ENCODE peak calls at places on chromosomes 3 and 15, in six cellular contexts. M is CD4-positive, alpha-beta memory T cell; L is neural crest cell; C is stimulated activated CD8-positive, alpha-beta memory T cell treated with anti-CD3 and anti-CD28 coated beads, Interleukin-15, amount 100 ng/mL, for 24 hours; H is AG08395; E is anterior cingulate cortex. J is an unnamed sample.

GRCh38 chr3:19885468-19885867 is 48.5 kb downstream of the EFHB start:
- DNase-seq in M (peak; percentile 22), L (no peak), C (no peak), H (peak; percentile 62), E (no peak), J (no peak)

GRCh38 chr3:58176185-58176530 is 34.6 kb downstream of the DNASE1L3 start:
- DNase-seq in M (no peak), L (no peak), C (no peak), H (no peak), E (no peak), J (no peak)

GRCh38 chr3:105365536-105366301 is 990 bp upstream of the ALCAM start:
- DNase-seq in M (peak; percentile 7), L (no peak), C (no peak), H (no peak), E (peak; percentile 49), J (peak; percentile 55)

GRCh38 chr3:57234613-57235575 is 7.4 kb downstream of the APPL1 start:
- DNase-seq in M (no peak), L (no peak), C (no peak), H (no peak), E (no peak), J (no peak)

GRCh38 chr15:86016750-86017149 is 62.9 kb upstream of the AGBL1 start:
- DNase-seq in M (no peak), L (no peak), C (no peak), H (no peak), E (no peak), J (no peak)

GRCh38 chr15:69576948-69577351 is 124.3 kb downstream of the RPLP1 start:
- DNase-seq in M (no peak), L (no peak), C (no peak), H (no peak), E (no peak), J (no peak)

GRCh38 chr3:38755130-38755529 is 60.9 kb downstream of the SCN10A start:
- DNase-seq in M (no peak), L (no peak), C (no peak), H (no peak), E (no peak), J (no peak)

GRCh38 chr3:27673701-27674100 is 48.4 kb downstream of the EOMES start:
- DNase-seq in M (no peak), L (no peak), C (no peak), H (no peak), E (no peak), J (no peak)

GRCh38 chr3:150495563-150496168 is 50.6 kb downstream of the SERP1 start:
- DNase-seq in M (peak; percentile 43), L (peak; percentile 13), C (no peak), H (peak; percentile 58), E (no peak), J (peak; percentile 11)

GRCh38 chr3:81303326-81303725 is 458.1 kb downstream of the GBE1 start:
- DNase-seq in M (no peak), L (no peak), C (no peak), H (no peak), E (no peak), J (no peak)

GRCh38 chr3:98994128-98994762 is 92.8 kb upstream of the DCBLD2 start:
- DNase-seq in M (no peak), L (no peak), C (no peak), H (peak; percentile 56), E (no peak), J (no peak)

GRCh38 chr3:189508784-189509489 is 122.3 kb upstream of the TP63 start:
- DNase-seq in M (no peak), L (no peak), C (no peak), H (no peak), E (no peak), J (no peak)

GRCh38 chr3:13104511-13104910 is 31.3 kb upstream of the IQSEC1 start:
- DNase-seq in M (no peak), L (no peak), C (no peak), H (no peak), E (no peak), J (no peak)

GRCh38 chr3:14505001-14505802 is 34.9 kb downstream of the GRIP2 start:
- DNase-seq in M (no peak), L (no peak), C (no peak), H (no peak), E (no peak), J (no peak)

GRCh38 chr15:82539690-82540054 is 585 bp downstream of the RPS17 start:
- DNase-seq in M (no peak), L (no peak), C (no peak), H (no peak), E (no peak), J (no peak)

GRCh38 chr15:38531509-38531908 is 33.1 kb downstream of the RASGRP1 start:
- DNase-seq in M (no peak), L (no peak), C (no peak), H (peak; percentile 53), E (no peak), J (no peak)

GRCh38 chr3:71132995-71133730 is 450.4 kb downstream of the FOXP1 start:
- DNase-seq in M (no peak), L (no peak), C (no peak), H (no peak), E (no peak), J (peak; percentile 9)

GRCh38 chr3:158771982-158772381 is 29.9 kb upstream of the MFSD1 start:
- DNase-seq in M (no peak), L (no peak), C (no peak), H (no peak), E (no peak), J (no peak)

GRCh38 chr3:183031826-183032225 is 51.5 kb upstream of the DCUN1D1 start:
- DNase-seq in M (no peak), L (no peak), C (no peak), H (no peak), E (no peak), J (no peak)

GRCh38 chr3:77320514-77320913 is 280.6 kb downstream of the ROBO2 start:
- DNase-seq in M (no peak), L (no peak), C (no peak), H (no peak), E (no peak), J (no peak)

GRCh38 chr15:50940506-50940905 is 32.0 kb downstream of the AP4E1 start:
- DNase-seq in M (no peak), L (no peak), C (no peak), H (no peak), E (no peak), J (no peak)

GRCh38 chr3:33467786-33468185 is 27.6 kb upstream of the UBP1 start:
- DNase-seq in M (no peak), L (no peak), C (no peak), H (no peak), E (no peak), J (no peak)

GRCh38 chr3:67804089-67804488 is 149.7 kb upstream of the SUCLG2 start:
- DNase-seq in M (no peak), L (no peak), C (no peak), H (no peak), E (no peak), J (no peak)

GRCh38 chr15:98529205-98530145 is 118.9 kb upstream of the IGF1R start:
- DNase-seq in M (no peak), L (no peak), C (no peak), H (no peak), E (no peak), J (no peak)

GRCh38 chr3:55409802-55410201 is 77.3 kb downstream of the WNT5A start:
- DNase-seq in M (no peak), L (no peak), C (no peak), H (no peak), E (no peak), J (no peak)

GRCh38 chr3:179133575-179133974 is 14.6 kb upstream of the PIK3CA start:
- DNase-seq in M (no peak), L (no peak), C (no peak), H (no peak), E (no peak), J (no peak)

GRCh38 chr15:99717129-99718024 is 15.9 kb downstream of the LYSMD4 start:
- DNase-seq in M (no peak), L (no peak), C (no peak), H (peak; percentile 28), E (no peak), J (no peak)

GRCh38 chr15:58564967-58565366 is 133.2 kb downstream of the LIPC start:
- DNase-seq in M (no peak), L (no peak), C (no peak), H (no peak), E (no peak), J (no peak)

GRCh38 chr3:184832044-184832443 is 20.1 kb downstream of the VPS8 start:
- DNase-seq in M (no peak), L (no peak), C (no peak), H (no peak), E (no peak), J (no peak)

GRCh38 chr3:60047426-60048200 is 997.8 kb upstream of the CFAP20DC start:
- DNase-seq in M (peak; percentile 14), L (no peak), C (no peak), H (no peak), E (no peak), J (no peak)

GRCh38 chr3:28240440-28240839 is 979 bp upstream of the CMC1 start:
- DNase-seq in M (no peak), L (no peak), C (no peak), H (no peak), E (no peak), J (no peak)

GRCh38 chr3:149820183-149820582 is 7.2 kb downstream of the RNF13 start:
- DNase-seq in M (no peak), L (no peak), C (no peak), H (peak; percentile 3), E (no peak), J (no peak)

GRCh38 chr3:51716805-51717204 is 9.9 kb downstream of the GRM2 start:
- DNase-seq in M (no peak), L (no peak), C (no peak), H (no peak), E (no peak), J (no peak)

GRCh38 chr3:152043620-152044019 is 170.2 kb downstream of the SUCNR1 start:
- DNase-seq in M (no peak), L (no peak), C (no peak), H (peak; percentile 28), E (no peak), J (no peak)

GRCh38 chr3:72380711-72381508 is 467.3 kb downstream of the SHQ1 start:
- DNase-seq in M (no peak), L (no peak), C (no peak), H (no peak), E (no peak), J (no peak)

GRCh38 chr3:197422506-197422905 is 124.1 kb upstream of the DLG1 start:
- DNase-seq in M (no peak), L (no peak), C (no peak), H (no peak), E (no peak), J (no peak)